ENCODE peak calls at places on chromosome 21, in eight cellular contexts. P is GM20000; K is astrocyte of the spinal cord; V is HFF-Myc; W is activated T-helper 9 cell treated with anti-CD3 and anti-CD28 coated beads, Interleukin-2, amount 50 U/mL, for 16 hours; L is CD8-positive, alpha-beta T cell; D is NCI-H2081; M is RPMI7951. S is an unnamed sample.

GRCh38 chr21:42056996-42057689 is 14.0 kb upstream of the UMODL1 start:
- DNase-seq in P (no peak), M (peak; percentile 84), L (no peak), W (no peak), D (peak; percentile 67), K (peak; percentile 87), V (no peak), S (no peak)

GRCh38 chr21:43025636-43026180 is 49.9 kb downstream of the CBS start:
- DNase-seq in W (no peak), V (no peak), P (no peak), D (no peak), K (peak; percentile 75), M (no peak), L (no peak), S (no peak)

GRCh38 chr21:43697758-43698643 is 20.9 kb upstream of the PDXK start:
- DNase-seq in L (no peak), K (peak; percentile 29), P (no peak), D (no peak), M (no peak), W (no peak), V (no peak), S (no peak)

GRCh38 chr21:33642027-33642895 is at the start of gene ITSN1:
- DNase-seq in P (peak; percentile 99), W (peak; percentile 99), M (peak; percentile 98), K (peak; percentile 100), V (peak; percentile 99), D (peak; percentile 97), L (peak; percentile 100), S (peak; percentile 98)

GRCh38 chr21:45836694-45837670 is 144.6 kb upstream of the COL6A1 start:
- DNase-seq in W (no peak), M (no peak), V (no peak), K (peak; percentile 12), P (no peak), D (no peak), L (no peak), S (no peak)

GRCh38 chr21:41777934-41778815 is 11.3 kb upstream of the RIPK4 start:
- DNase-seq in M (peak; percentile 84), L (no peak), K (peak; percentile 72), P (no peak), D (no peak), W (no peak), V (peak; percentile 65), S (peak; percentile 47)

GRCh38 chr21:32545948-32546441 is 39.3 kb downstream of the TCP10L start:
- DNase-seq in D (no peak), W (no peak), P (no peak), L (no peak), M (peak; percentile 48), K (peak; percentile 35), V (no peak), S (no peak)

GRCh38 chr21:43608225-43608624 is 51.1 kb downstream of the HSF2BP start:
- DNase-seq in D (no peak), K (peak; percentile 91), W (no peak), P (no peak), L (no peak), V (no peak), M (peak; percentile 77), S (peak; percentile 52)

GRCh38 chr21:20404915-20405314 is 593.3 kb upstream of the NCAM2 start:
- DNase-seq in W (no peak), P (no peak), M (no peak), D (no peak), V (no peak), K (no peak), L (no peak), S (no peak)

GRCh38 chr21:45302082-45303061 is 14.7 kb upstream of the POFUT2 start:
- DNase-seq in K (peak; percentile 91), W (peak; percentile 28), P (no peak), M (no peak), V (no peak), L (peak; percentile 42), D (no peak), S (peak; percentile 97)

GRCh38 chr21:33670076-33670475 is 27.8 kb downstream of the ITSN1 start:
- DNase-seq in W (no peak), M (no peak), K (no peak), P (no peak), V (no peak), D (no peak), L (no peak), S (no peak)

GRCh38 chr21:37546299-37546908 is 179.8 kb downstream of the DYRK1A start:
- DNase-seq in D (no peak), K (no peak), L (no peak), M (no peak), W (no peak), V (no peak), P (no peak), S (no peak)

GRCh38 chr21:29064850-29065481 is 8.5 kb downstream of the CCT8 start:
- DNase-seq in M (no peak), V (no peak), W (no peak), D (no peak), P (peak; percentile 30), K (no peak), L (no peak), S (no peak)

GRCh38 chr21:25607812-25608737 is 794 bp upstream of the MRPL39 start:
- DNase-seq in D (peak; percentile 71), V (peak; percentile 58), P (peak; percentile 79), W (peak; percentile 59), K (peak; percentile 86), L (peak; percentile 69), M (peak; percentile 75), S (peak; percentile 43)

GRCh38 chr21:15480160-15480559 is 249.6 kb upstream of the USP25 start:
- DNase-seq in L (no peak), D (no peak), W (no peak), V (no peak), M (no peak), K (no peak), P (no peak), S (no peak)

S was measured in brain pericyte.